ENCODE peak calls at places on chromosomes 5 and 9, in seven cellular contexts. C is SW480; G is activated CD4-positive, alpha-beta T cell treated with anti-CD3 and anti-CD28 coated beads, Interleukin-2, amount 50 U/mL, for 4 hours; R is ELR; S is activated CD8-positive, alpha-beta memory T cell treated with anti-CD3 and anti-CD28 coated beads for 48 hours; Y is AML-193; X is H9. B is an unnamed sample.
A peak's percentile ranks its signal among the peaks of the same experiment; 100 is the strongest.

GRCh38 chr5:136249678-136250266 is 56.8 kb upstream of the SMIM32 start:
- DNase-seq in C (peak; percentile 83), G (no peak), R (peak; percentile 70), Y (peak; percentile 10), S (no peak), X (peak; percentile 66), B (no peak)

GRCh38 chr5:133581918-133582317 is 30.4 kb downstream of the FSTL4 start:
- DNase-seq in C (no peak), X (no peak), G (no peak), R (no peak), Y (no peak), S (no peak), B (no peak)

GRCh38 chr5:159616967-159617366 is 286.7 kb upstream of the IL12B start:
- DNase-seq in G (no peak), Y (no peak), R (peak; percentile 34), X (no peak), C (no peak), S (no peak), B (no peak)

GRCh38 chr5:160030631-160031377 is 21.9 kb downstream of the TTC1 start:
- DNase-seq in C (peak; percentile 9), X (no peak), S (no peak), G (no peak), Y (no peak), R (no peak), B (no peak)

GRCh38 chr5:57698785-57699184 is 216.2 kb upstream of the ACTBL2 start:
- DNase-seq in S (no peak), C (peak; percentile 29), Y (no peak), X (peak; percentile 47), R (peak; percentile 68), G (no peak), B (no peak)

GRCh38 chr9:16304301-16304700 is 566.2 kb downstream of the BNC2 start:
- DNase-seq in G (no peak), R (no peak), S (no peak), Y (no peak), C (no peak), X (peak; percentile 10), B (no peak)

GRCh38 chr5:83991566-83992224 is 271.0 kb upstream of the HAPLN1 start:
- DNase-seq in C (no peak), S (no peak), Y (no peak), G (no peak), R (peak; percentile 5), X (no peak), B (no peak)

GRCh38 chr5:129440424-129440823 is 19.7 kb upstream of the ADAMTS19 start:
- DNase-seq in S (no peak), X (no peak), G (no peak), C (no peak), R (no peak), Y (no peak), B (no peak)

GRCh38 chr5:93163010-93163663 is 417.9 kb downstream of the NR2F1-AS1 start:
- DNase-seq in S (no peak), G (no peak), X (no peak), R (peak; percentile 95), Y (no peak), C (peak; percentile 4), B (no peak)

GRCh38 chr5:170120576-170120975 is 14.9 kb downstream of the FOXI1 start:
- DNase-seq in G (no peak), C (no peak), Y (no peak), X (no peak), R (peak; percentile 10), S (no peak), B (no peak)

GRCh38 chr5:154351141-154351540 is 94.7 kb upstream of the SAP30L start:
- DNase-seq in S (no peak), X (no peak), R (no peak), G (no peak), C (no peak), Y (no peak), B (no peak)

GRCh38 chr5:3489221-3489620 is 106.4 kb upstream of the IRX1 start:
- DNase-seq in S (no peak), G (no peak), R (no peak), Y (no peak), X (no peak), C (no peak), B (no peak)

GRCh38 chr9:7273575-7273974 is 515.8 kb downstream of the KDM4C start:
- DNase-seq in Y (no peak), S (no peak), G (no peak), X (no peak), R (peak; percentile 15), C (peak; percentile 7), B (no peak)

GRCh38 chr5:72107874-72108199 is 562 bp downstream of the MAP1B start:
- DNase-seq in G (no peak), C (peak; percentile 79), S (no peak), Y (no peak), R (no peak), X (no peak), B (no peak)

GRCh38 chr5:16644301-16644889 is 27.6 kb upstream of the RETREG1 start:
- DNase-seq in C (no peak), S (no peak), Y (no peak), G (no peak), R (no peak), X (no peak), B (no peak)

GRCh38 chr5:65172486-65173129 is 309.1 kb downstream of the ADAMTS6 start:
- DNase-seq in R (peak; percentile 72), Y (no peak), C (no peak), G (peak; percentile 13), S (peak; percentile 14), X (no peak), B (no peak)

GRCh38 chr5:172582940-172583339 is 58.1 kb upstream of the NEURL1B start:
- DNase-seq in R (no peak), G (no peak), S (no peak), C (no peak), Y (no peak), X (no peak), B (no peak)

GRCh38 chr9:137429974-137430722 is 7.0 kb downstream of the NOXA1 start:
- DNase-seq in X (peak; percentile 69), G (no peak), S (no peak), R (no peak), Y (no peak), C (peak; percentile 66), B (no peak)

GRCh38 chr9:110728058-110728457 is 59.5 kb downstream of the MUSK start:
- DNase-seq in Y (no peak), S (no peak), C (no peak), X (no peak), G (no peak), R (no peak), B (no peak)

GRCh38 chr5:138449501-138450239 is 10.8 kb downstream of the REEP2 start:
- DNase-seq in G (peak; percentile 77), S (peak; percentile 47), C (peak; percentile 83), X (peak; percentile 91), Y (peak; percentile 66), R (peak; percentile 90), B (peak; percentile 55)

GRCh38 chr5:95861221-95861857 is 38.8 kb upstream of the GLRX start:
- DNase-seq in Y (peak; percentile 72), X (no peak), S (no peak), G (no peak), R (peak; percentile 99), C (peak; percentile 90), B (no peak)

GRCh38 chr9:128297221-128297773 is 21.2 kb downstream of the SWI5 start:
- DNase-seq in X (no peak), R (no peak), Y (no peak), S (no peak), C (no peak), G (no peak), B (no peak)

GRCh38 chr5:33472805-33473409 is 32.1 kb downstream of the TARS1 start:
- DNase-seq in R (no peak), G (no peak), X (peak; percentile 46), S (no peak), Y (no peak), C (no peak), B (no peak)

GRCh38 chr5:14577964-14578363 is 3.6 kb upstream of the OTULINL start:
- DNase-seq in S (no peak), R (peak; percentile 9), X (no peak), G (no peak), Y (no peak), C (no peak), B (no peak)

GRCh38 chr9:137367506-137368430 is 55.2 kb downstream of the EXD3 start:
- DNase-seq in C (no peak), G (no peak), S (no peak), R (no peak), Y (no peak), X (peak; percentile 27), B (no peak)

GRCh38 chr5:40210705-40211104 is 469.0 kb upstream of the PTGER4 start:
- DNase-seq in X (no peak), R (no peak), S (no peak), Y (no peak), C (no peak), G (no peak), B (no peak)

GRCh38 chr5:40277161-40277906 is 402.4 kb upstream of the PTGER4 start:
- DNase-seq in C (no peak), S (peak; percentile 8), Y (no peak), R (no peak), G (no peak), X (no peak), B (no peak)

GRCh38 chr5:43570487-43571158 is 13.7 kb upstream of the PAIP1 start:
- DNase-seq in Y (no peak), R (no peak), X (no peak), G (no peak), C (no peak), S (no peak), B (no peak)

GRCh38 chr9:30116673-30117217 is 2267.7 kb upstream of the ACO1 start:
- DNase-seq in C (no peak), S (no peak), Y (no peak), G (no peak), X (peak; percentile 31), R (no peak), B (no peak)

GRCh38 chr9:128216781-128217553 is 13.8 kb downstream of the DNM1 start:
- DNase-seq in Y (no peak), R (no peak), C (no peak), X (no peak), G (no peak), S (no peak), B (no peak)

GRCh38 chr5:67156976-67157583 is 39.5 kb downstream of the CD180 start:
- DNase-seq in G (peak; percentile 50), X (peak; percentile 40), R (peak; percentile 55), S (peak; percentile 6), Y (peak; percentile 21), C (peak; percentile 30), B (no peak)

B was measured in GDM1.